ENCODE peak calls at places on chromosomes 3 and 15, in eight cellular contexts. V is stimulated activated CD4-positive, alpha-beta T cell treated with anti-CD3 and anti-CD28 coated beads, Interleukin-15, amount 100 ng/mL, for 1 hour; E is HepG2; O is iris pigment epithelial cell; S is HL-60; Q is AG10803; M is AG08396; L is C1 segment of cervical spinal cord. D is an unnamed sample.

GRCh38 chr3:14431556-14431927 is 29.1 kb downstream of the SLC6A6 start:
- DNase-seq in O (no peak), L (no peak), V (no peak), E (no peak), Q (no peak), S (peak), M (no peak), D (no peak)

GRCh38 chr3:172383306-172383796 is 64.9 kb downstream of the GHSR start:
- DNase-seq in V (no peak), L (no peak), S (no peak), M (no peak), O (no peak), Q (no peak), E (no peak), D (no peak)

GRCh38 chr3:31725568-31725967 is 192.8 kb downstream of the STT3B start:
- DNase-seq in V (no peak), L (no peak), E (no peak), O (no peak), Q (no peak), S (no peak), M (no peak), D (no peak)

GRCh38 chr15:64622410-64623260 is 152.8 kb downstream of the RBPMS2 start:
- DNase-seq in S (no peak), E (no peak), Q (no peak), L (no peak), M (no peak), V (peak), O (no peak), D (no peak)

GRCh38 chr15:50143255-50143860 is 24.3 kb upstream of the ATP8B4 start:
- DNase-seq in Q (no peak), V (no peak), S (no peak), L (no peak), E (no peak), O (no peak), M (no peak), D (no peak)

GRCh38 chr15:63915888-63916731 is 82.4 kb upstream of the HERC1 start:
- DNase-seq in O (peak), M (peak), Q (peak), S (no peak), V (no peak), L (no peak), E (no peak), D (no peak)

GRCh38 chr3:148827585-148827984 is at the start of gene CPB1:
- DNase-seq in V (no peak), E (no peak), L (no peak), O (no peak), M (no peak), Q (no peak), S (no peak), D (no peak)

GRCh38 chr15:85800460-85801123 is 5.9 kb upstream of the KLHL25 start:
- DNase-seq in Q (peak), L (no peak), V (no peak), O (peak), S (no peak), E (peak), M (peak), D (peak)

GRCh38 chr15:56770191-56770590 is 36.9 kb upstream of the ZNF280D start:
- DNase-seq in L (no peak), M (no peak), Q (no peak), V (no peak), E (peak), O (no peak), S (no peak), D (no peak)

GRCh38 chr3:64443553-64444331 is 218.5 kb upstream of the PRICKLE2 start:
- DNase-seq in S (no peak), E (no peak), O (no peak), Q (peak), L (no peak), V (no peak), M (peak), D (peak)

D was measured in hepatocyte.